ENCODE peak calls at places on chromosomes 6 and 20, in six cellular contexts. One of them, this sample, is unnamed.
A peak's percentile ranks its signal among the peaks of the same experiment; 100 is the strongest.

GRCh38 chr20:420721-421574 is 12.8 kb downstream of the RBCK1 start:
- DNase-seq in left colon: peak; percentile 89
- DNase-seq in effector memory CD4-positive, alpha-beta T cell: no peak
- DNase-seq in AG08395: no peak
- DNase-seq in HEK293T: peak; percentile 52
- DNase-seq in left cardiac atrium: no peak
- DNase-seq in this sample: peak; percentile 47

GRCh38 chr6:152981989-152982767 is 663 bp downstream of the FBXO5 start:
- DNase-seq in left colon: peak; percentile 35
- DNase-seq in effector memory CD4-positive, alpha-beta T cell: no peak
- DNase-seq in AG08395: no peak
- DNase-seq in HEK293T: peak; percentile 28
- DNase-seq in left cardiac atrium: no peak
- DNase-seq in this sample: no peak

GRCh38 chr20:59813948-59814834 is 119.2 kb downstream of the SYCP2 start:
- DNase-seq in left colon: no peak
- DNase-seq in effector memory CD4-positive, alpha-beta T cell: no peak
- DNase-seq in AG08395: no peak
- DNase-seq in HEK293T: no peak
- DNase-seq in left cardiac atrium: no peak
- DNase-seq in this sample: no peak

GRCh38 chr6:145669627-145670034 is 65.7 kb downstream of the EPM2A start:
- DNase-seq in left colon: no peak
- DNase-seq in effector memory CD4-positive, alpha-beta T cell: no peak
- DNase-seq in AG08395: peak; percentile 50
- DNase-seq in HEK293T: no peak
- DNase-seq in left cardiac atrium: no peak
- DNase-seq in this sample: no peak

GRCh38 chr6:153484056-153484455 is 353.0 kb upstream of the RGS17 start:
- DNase-seq in left colon: no peak
- DNase-seq in effector memory CD4-positive, alpha-beta T cell: no peak
- DNase-seq in AG08395: no peak
- DNase-seq in HEK293T: no peak
- DNase-seq in left cardiac atrium: no peak
- DNase-seq in this sample: no peak

GRCh38 chr6:169958510-169958909 is 207.1 kb downstream of the ERMARD start:
- DNase-seq in left colon: no peak
- DNase-seq in effector memory CD4-positive, alpha-beta T cell: no peak
- DNase-seq in AG08395: no peak
- DNase-seq in HEK293T: no peak
- DNase-seq in left cardiac atrium: no peak
- DNase-seq in this sample: no peak

GRCh38 chr6:90458353-90459224 is 128.3 kb downstream of the MAP3K7 start:
- DNase-seq in left colon: peak; percentile 10
- DNase-seq in effector memory CD4-positive, alpha-beta T cell: peak; percentile 57
- DNase-seq in AG08395: no peak
- DNase-seq in HEK293T: no peak
- DNase-seq in left cardiac atrium: no peak
- DNase-seq in this sample: no peak

GRCh38 chr20:19737025-19737424 is 21.0 kb upstream of the RIN2 start:
- DNase-seq in left colon: no peak
- DNase-seq in effector memory CD4-positive, alpha-beta T cell: no peak
- DNase-seq in AG08395: peak; percentile 42
- DNase-seq in HEK293T: no peak
- DNase-seq in left cardiac atrium: no peak
- DNase-seq in this sample: no peak

GRCh38 chr6:40395066-40395697 is 192.0 kb downstream of the LRFN2 start:
- DNase-seq in left colon: no peak
- DNase-seq in effector memory CD4-positive, alpha-beta T cell: no peak
- DNase-seq in AG08395: peak; percentile 55
- DNase-seq in HEK293T: no peak
- DNase-seq in left cardiac atrium: no peak
- DNase-seq in this sample: no peak

GRCh38 chr20:38229376-38230252 is 30.9 kb downstream of the KIAA1755 start:
- DNase-seq in left colon: no peak
- DNase-seq in effector memory CD4-positive, alpha-beta T cell: no peak
- DNase-seq in AG08395: peak; percentile 60
- DNase-seq in HEK293T: no peak
- DNase-seq in left cardiac atrium: peak; percentile 17
- DNase-seq in this sample: peak; percentile 68

GRCh38 chr6:6037179-6037578 is 30.5 kb upstream of the NRN1 start:
- DNase-seq in left colon: no peak
- DNase-seq in effector memory CD4-positive, alpha-beta T cell: no peak
- DNase-seq in AG08395: no peak
- DNase-seq in HEK293T: no peak
- DNase-seq in left cardiac atrium: no peak
- DNase-seq in this sample: no peak

GRCh38 chr20:37506166-37506725 is 14.8 kb upstream of the NNAT start:
- DNase-seq in left colon: no peak
- DNase-seq in effector memory CD4-positive, alpha-beta T cell: no peak
- DNase-seq in AG08395: no peak
- DNase-seq in HEK293T: no peak
- DNase-seq in left cardiac atrium: no peak
- DNase-seq in this sample: no peak

GRCh38 chr6:78599526-78599925 is 267.8 kb upstream of the IRAK1BP1 start:
- DNase-seq in left colon: no peak
- DNase-seq in effector memory CD4-positive, alpha-beta T cell: no peak
- DNase-seq in AG08395: no peak
- DNase-seq in HEK293T: no peak
- DNase-seq in left cardiac atrium: no peak
- DNase-seq in this sample: no peak

GRCh38 chr6:55141611-55142010 is 32.7 kb upstream of the HCRTR2 start:
- DNase-seq in left colon: no peak
- DNase-seq in effector memory CD4-positive, alpha-beta T cell: no peak
- DNase-seq in AG08395: no peak
- DNase-seq in HEK293T: no peak
- DNase-seq in left cardiac atrium: no peak
- DNase-seq in this sample: no peak

GRCh38 chr6:153698637-153699036 is 340.4 kb upstream of the OPRM1 start:
- DNase-seq in left colon: no peak
- DNase-seq in effector memory CD4-positive, alpha-beta T cell: no peak
- DNase-seq in AG08395: no peak
- DNase-seq in HEK293T: no peak
- DNase-seq in left cardiac atrium: no peak
- DNase-seq in this sample: no peak

GRCh38 chr6:106579281-106579680 is 50.0 kb downstream of the RTN4IP1 start:
- DNase-seq in left colon: no peak
- DNase-seq in effector memory CD4-positive, alpha-beta T cell: no peak
- DNase-seq in AG08395: peak; percentile 47
- DNase-seq in HEK293T: no peak
- DNase-seq in left cardiac atrium: no peak
- DNase-seq in this sample: no peak

GRCh38 chr6:138465007-138465645 is 34.2 kb downstream of the NHSL1 start:
- DNase-seq in left colon: no peak
- DNase-seq in effector memory CD4-positive, alpha-beta T cell: no peak
- DNase-seq in AG08395: peak; percentile 74
- DNase-seq in HEK293T: no peak
- DNase-seq in left cardiac atrium: no peak
- DNase-seq in this sample: peak; percentile 49

GRCh38 chr6:110534731-110535164 is 58.3 kb upstream of the SLC22A16 start:
- DNase-seq in left colon: no peak
- DNase-seq in effector memory CD4-positive, alpha-beta T cell: no peak
- DNase-seq in AG08395: peak; percentile 70
- DNase-seq in HEK293T: no peak
- DNase-seq in left cardiac atrium: peak; percentile 48
- DNase-seq in this sample: peak; percentile 70

GRCh38 chr6:50868466-50868865 is 49.8 kb downstream of the TFAP2B start:
- DNase-seq in left colon: no peak
- DNase-seq in effector memory CD4-positive, alpha-beta T cell: no peak
- DNase-seq in AG08395: no peak
- DNase-seq in HEK293T: no peak
- DNase-seq in left cardiac atrium: no peak
- DNase-seq in this sample: no peak

GRCh38 chr20:63740501-63741353 is 1.2 kb downstream of the SLC2A4RG start:
- DNase-seq in left colon: peak; percentile 92
- DNase-seq in effector memory CD4-positive, alpha-beta T cell: no peak
- DNase-seq in AG08395: peak; percentile 97
- DNase-seq in HEK293T: peak; percentile 70
- DNase-seq in left cardiac atrium: peak; percentile 93
- DNase-seq in this sample: peak; percentile 98

GRCh38 chr6:163706688-163707087 is 292.2 kb downstream of the QKI start:
- DNase-seq in left colon: no peak
- DNase-seq in effector memory CD4-positive, alpha-beta T cell: no peak
- DNase-seq in AG08395: no peak
- DNase-seq in HEK293T: no peak
- DNase-seq in left cardiac atrium: no peak
- DNase-seq in this sample: no peak

GRCh38 chr6:158818008-158818579 is 1.1 kb downstream of the EZR start:
- DNase-seq in left colon: peak; percentile 88
- DNase-seq in effector memory CD4-positive, alpha-beta T cell: peak; percentile 71
- DNase-seq in AG08395: peak; percentile 92
- DNase-seq in HEK293T: peak; percentile 91
- DNase-seq in left cardiac atrium: peak; percentile 88
- DNase-seq in this sample: peak; percentile 92

GRCh38 chr6:39199541-39199940 is 29.7 kb downstream of the KCNK5 start:
- DNase-seq in left colon: no peak
- DNase-seq in effector memory CD4-positive, alpha-beta T cell: no peak
- DNase-seq in AG08395: no peak
- DNase-seq in HEK293T: no peak
- DNase-seq in left cardiac atrium: no peak
- DNase-seq in this sample: no peak

GRCh38 chr6:153092082-153093013 is 38.7 kb downstream of the RGS17 start:
- DNase-seq in left colon: no peak
- DNase-seq in effector memory CD4-positive, alpha-beta T cell: no peak
- DNase-seq in AG08395: peak; percentile 34
- DNase-seq in HEK293T: peak; percentile 25
- DNase-seq in left cardiac atrium: no peak
- DNase-seq in this sample: no peak

GRCh38 chr6:106283476-106283875 is 42.1 kb downstream of the ATG5 start:
- DNase-seq in left colon: no peak
- DNase-seq in effector memory CD4-positive, alpha-beta T cell: no peak
- DNase-seq in AG08395: no peak
- DNase-seq in HEK293T: no peak
- DNase-seq in left cardiac atrium: no peak
- DNase-seq in this sample: no peak

GRCh38 chr20:14355791-14356190 is 18.4 kb upstream of the FLRT3 start:
- DNase-seq in left colon: no peak
- DNase-seq in effector memory CD4-positive, alpha-beta T cell: no peak
- DNase-seq in AG08395: no peak
- DNase-seq in HEK293T: no peak
- DNase-seq in left cardiac atrium: no peak
- DNase-seq in this sample: no peak

GRCh38 chr6:151765444-151765886 is 42.0 kb upstream of the ESR1 start:
- DNase-seq in left colon: peak; percentile 22
- DNase-seq in effector memory CD4-positive, alpha-beta T cell: no peak
- DNase-seq in AG08395: peak; percentile 72
- DNase-seq in HEK293T: peak; percentile 67
- DNase-seq in left cardiac atrium: no peak
- DNase-seq in this sample: peak; percentile 50

GRCh38 chr20:38252292-38253288 is 7.9 kb downstream of the KIAA1755 start:
- DNase-seq in left colon: no peak
- DNase-seq in effector memory CD4-positive, alpha-beta T cell: no peak
- DNase-seq in AG08395: no peak
- DNase-seq in HEK293T: no peak
- DNase-seq in left cardiac atrium: no peak
- DNase-seq in this sample: no peak

GRCh38 chr6:36717871-36718540 is 20.4 kb downstream of the RAB44 start:
- DNase-seq in left colon: no peak
- DNase-seq in effector memory CD4-positive, alpha-beta T cell: no peak
- DNase-seq in AG08395: no peak
- DNase-seq in HEK293T: no peak
- DNase-seq in left cardiac atrium: no peak
- DNase-seq in this sample: no peak

GRCh38 chr20:22503577-22503976 is 80.8 kb downstream of the FOXA2 start:
- DNase-seq in left colon: no peak
- DNase-seq in effector memory CD4-positive, alpha-beta T cell: no peak
- DNase-seq in AG08395: no peak
- DNase-seq in HEK293T: no peak
- DNase-seq in left cardiac atrium: no peak
- DNase-seq in this sample: no peak

GRCh38 chr6:11215773-11216172 is 16.7 kb downstream of the NEDD9 start:
- DNase-seq in left colon: no peak
- DNase-seq in effector memory CD4-positive, alpha-beta T cell: no peak
- DNase-seq in AG08395: no peak
- DNase-seq in HEK293T: no peak
- DNase-seq in left cardiac atrium: no peak
- DNase-seq in this sample: no peak

GRCh38 chr6:21033575-21034026 is 499.3 kb downstream of the CDKAL1 start:
- DNase-seq in left colon: no peak
- DNase-seq in effector memory CD4-positive, alpha-beta T cell: no peak
- DNase-seq in AG08395: peak; percentile 82
- DNase-seq in HEK293T: no peak
- DNase-seq in left cardiac atrium: peak; percentile 50
- DNase-seq in this sample: no peak

GRCh38 chr6:72418495-72418894 is 203.4 kb upstream of the KCNQ5 start:
- DNase-seq in left colon: no peak
- DNase-seq in effector memory CD4-positive, alpha-beta T cell: no peak
- DNase-seq in AG08395: peak; percentile 78
- DNase-seq in HEK293T: no peak
- DNase-seq in left cardiac atrium: no peak
- DNase-seq in this sample: no peak

GRCh38 chr6:127972815-127973214 is 72.0 kb upstream of the THEMIS start:
- DNase-seq in left colon: no peak
- DNase-seq in effector memory CD4-positive, alpha-beta T cell: peak; percentile 6
- DNase-seq in AG08395: no peak
- DNase-seq in HEK293T: no peak
- DNase-seq in left cardiac atrium: no peak
- DNase-seq in this sample: no peak

GRCh38 chr20:25046181-25046641 is 11.7 kb downstream of the ACSS1 start:
- DNase-seq in left colon: peak; percentile 4
- DNase-seq in effector memory CD4-positive, alpha-beta T cell: no peak
- DNase-seq in AG08395: no peak
- DNase-seq in HEK293T: no peak
- DNase-seq in left cardiac atrium: peak; percentile 59
- DNase-seq in this sample: no peak

GRCh38 chr20:63260943-63261807 is 6.9 kb upstream of the NKAIN4 start:
- DNase-seq in left colon: no peak
- DNase-seq in effector memory CD4-positive, alpha-beta T cell: no peak
- DNase-seq in AG08395: no peak
- DNase-seq in HEK293T: no peak
- DNase-seq in left cardiac atrium: no peak
- DNase-seq in this sample: no peak

GRCh38 chr6:42428326-42429041 is 23.2 kb downstream of the TRERF1 start:
- DNase-seq in left colon: no peak
- DNase-seq in effector memory CD4-positive, alpha-beta T cell: peak; percentile 43
- DNase-seq in AG08395: peak; percentile 86
- DNase-seq in HEK293T: no peak
- DNase-seq in left cardiac atrium: peak; percentile 56
- DNase-seq in this sample: no peak

GRCh38 chr6:134932535-134933470 is 17.1 kb downstream of the ALDH8A1 start:
- DNase-seq in left colon: no peak
- DNase-seq in effector memory CD4-positive, alpha-beta T cell: no peak
- DNase-seq in AG08395: no peak
- DNase-seq in HEK293T: no peak
- DNase-seq in left cardiac atrium: no peak
- DNase-seq in this sample: no peak

GRCh38 chr6:24825130-24825630 is 26.5 kb upstream of the ARMH2 start:
- DNase-seq in left colon: no peak
- DNase-seq in effector memory CD4-positive, alpha-beta T cell: no peak
- DNase-seq in AG08395: no peak
- DNase-seq in HEK293T: no peak
- DNase-seq in left cardiac atrium: no peak
- DNase-seq in this sample: no peak

GRCh38 chr20:45343867-45344721 is 4.1 kb downstream of the SDC4 start:
- DNase-seq in left colon: peak; percentile 68
- DNase-seq in effector memory CD4-positive, alpha-beta T cell: no peak
- DNase-seq in AG08395: peak; percentile 85
- DNase-seq in HEK293T: no peak
- DNase-seq in left cardiac atrium: peak; percentile 74
- DNase-seq in this sample: peak; percentile 91

This sample was measured in Calu3.